ENCODE peak calls at places on chromosome 19, in seven cellular contexts. One of them, this sample, is unnamed.

GRCh38 chr19:33813391-33814101 is 16.9 kb downstream of the KCTD15 start:
- DNase-seq in H1: no peak
- DNase-seq in OCI-LY7: no peak
- DNase-seq in cardiac muscle cell: no peak
- DNase-seq in upper lobe of right lung: peak
- DNase-seq in brain microvascular endothelial cell: no peak
- DNase-seq in GM23338: no peak
- DNase-seq in this sample: peak

GRCh38 chr19:49555600-49556411 is 24.6 kb downstream of the NOSIP start:
- DNase-seq in OCI-LY7: peak
- DNase-seq in upper lobe of right lung: peak
- DNase-seq in cardiac muscle cell: peak
- DNase-seq in GM23338: peak
- DNase-seq in brain microvascular endothelial cell: no peak
- DNase-seq in H1: peak
- DNase-seq in this sample: no peak

GRCh38 chr19:12867120-12868099 is 13.8 kb downstream of the DNASE2 start:
- DNase-seq in H1: peak
- DNase-seq in brain microvascular endothelial cell: peak
- DNase-seq in cardiac muscle cell: peak
- DNase-seq in OCI-LY7: peak
- DNase-seq in upper lobe of right lung: peak
- DNase-seq in GM23338: peak
- DNase-seq in this sample: no peak

GRCh38 chr19:17370026-17370587 is 7.0 kb downstream of the PLVAP start:
- DNase-seq in GM23338: no peak
- DNase-seq in brain microvascular endothelial cell: no peak
- DNase-seq in OCI-LY7: peak
- DNase-seq in H1: no peak
- DNase-seq in upper lobe of right lung: no peak
- DNase-seq in cardiac muscle cell: peak
- DNase-seq in this sample: no peak

GRCh38 chr19:4523306-4524110 is 5.2 kb upstream of the PLIN4 start:
- DNase-seq in cardiac muscle cell: peak
- DNase-seq in H1: no peak
- DNase-seq in brain microvascular endothelial cell: no peak
- DNase-seq in upper lobe of right lung: peak
- DNase-seq in OCI-LY7: peak
- DNase-seq in GM23338: peak
- DNase-seq in this sample: no peak

GRCh38 chr19:9935409-9936062 is 779 bp downstream of the OLFM2 start:
- DNase-seq in GM23338: peak
- DNase-seq in upper lobe of right lung: no peak
- DNase-seq in H1: no peak
- DNase-seq in OCI-LY7: no peak
- DNase-seq in cardiac muscle cell: no peak
- DNase-seq in brain microvascular endothelial cell: no peak
- DNase-seq in this sample: no peak

GRCh38 chr19:13881231-13881691 is 4.3 kb downstream of the NANOS3 start:
- DNase-seq in GM23338: peak
- DNase-seq in cardiac muscle cell: peak
- DNase-seq in OCI-LY7: no peak
- DNase-seq in H1: peak
- DNase-seq in brain microvascular endothelial cell: no peak
- DNase-seq in upper lobe of right lung: no peak
- DNase-seq in this sample: no peak

GRCh38 chr19:14433454-14434156 is 499 bp downstream of the PKN1 start:
- DNase-seq in brain microvascular endothelial cell: no peak
- DNase-seq in upper lobe of right lung: peak
- DNase-seq in OCI-LY7: peak
- DNase-seq in H1: no peak
- DNase-seq in GM23338: peak
- DNase-seq in cardiac muscle cell: no peak
- DNase-seq in this sample: no peak

GRCh38 chr19:48530044-48530720 is 18.5 kb upstream of the LMTK3 start:
- DNase-seq in cardiac muscle cell: no peak
- DNase-seq in GM23338: peak
- DNase-seq in upper lobe of right lung: no peak
- DNase-seq in H1: no peak
- DNase-seq in OCI-LY7: no peak
- DNase-seq in brain microvascular endothelial cell: no peak
- DNase-seq in this sample: no peak

GRCh38 chr19:4738734-4739133 is 15.1 kb upstream of the DPP9 start:
- DNase-seq in OCI-LY7: no peak
- DNase-seq in H1: no peak
- DNase-seq in GM23338: no peak
- DNase-seq in brain microvascular endothelial cell: no peak
- DNase-seq in upper lobe of right lung: no peak
- DNase-seq in cardiac muscle cell: peak
- DNase-seq in this sample: no peak

GRCh38 chr19:16572332-16573211 is at the start of gene SLC35E1:
- DNase-seq in cardiac muscle cell: peak
- DNase-seq in H1: peak
- DNase-seq in upper lobe of right lung: peak
- DNase-seq in OCI-LY7: peak
- DNase-seq in GM23338: peak
- DNase-seq in brain microvascular endothelial cell: peak
- DNase-seq in this sample: peak

GRCh38 chr19:28710278-28710677 is 502.7 kb downstream of the UQCRFS1 start:
- DNase-seq in brain microvascular endothelial cell: no peak
- DNase-seq in H1: no peak
- DNase-seq in cardiac muscle cell: peak
- DNase-seq in OCI-LY7: peak
- DNase-seq in GM23338: peak
- DNase-seq in upper lobe of right lung: no peak
- DNase-seq in this sample: no peak

GRCh38 chr19:35216026-35216832 is 12.3 kb downstream of the FAM187B start:
- DNase-seq in brain microvascular endothelial cell: no peak
- DNase-seq in H1: no peak
- DNase-seq in upper lobe of right lung: peak
- DNase-seq in cardiac muscle cell: no peak
- DNase-seq in OCI-LY7: peak
- DNase-seq in GM23338: no peak
- DNase-seq in this sample: no peak

GRCh38 chr19:9818734-9819589 is at the start of gene FBXL12:
- DNase-seq in GM23338: peak
- DNase-seq in cardiac muscle cell: peak
- DNase-seq in brain microvascular endothelial cell: peak
- DNase-seq in H1: peak
- DNase-seq in OCI-LY7: peak
- DNase-seq in upper lobe of right lung: peak
- DNase-seq in this sample: peak

GRCh38 chr19:927044-927706 is 1.3 kb downstream of the ARID3A start:
- DNase-seq in H1: no peak
- DNase-seq in OCI-LY7: peak
- DNase-seq in GM23338: peak
- DNase-seq in brain microvascular endothelial cell: no peak
- DNase-seq in cardiac muscle cell: peak
- DNase-seq in upper lobe of right lung: peak
- DNase-seq in this sample: peak

GRCh38 chr19:17376935-17377600 is at the start of gene PLVAP:
- DNase-seq in brain microvascular endothelial cell: no peak
- DNase-seq in upper lobe of right lung: no peak
- DNase-seq in GM23338: no peak
- DNase-seq in H1: no peak
- DNase-seq in OCI-LY7: no peak
- DNase-seq in cardiac muscle cell: no peak
- DNase-seq in this sample: no peak

GRCh38 chr19:5671600-5671999 is 8.7 kb downstream of the MICOS13 start:
- DNase-seq in OCI-LY7: no peak
- DNase-seq in GM23338: no peak
- DNase-seq in brain microvascular endothelial cell: no peak
- DNase-seq in cardiac muscle cell: no peak
- DNase-seq in upper lobe of right lung: no peak
- DNase-seq in H1: no peak
- DNase-seq in this sample: no peak

GRCh38 chr19:33161201-33161600 is 29.3 kb downstream of the WDR88 start:
- DNase-seq in upper lobe of right lung: no peak
- DNase-seq in OCI-LY7: no peak
- DNase-seq in cardiac muscle cell: no peak
- DNase-seq in brain microvascular endothelial cell: no peak
- DNase-seq in GM23338: no peak
- DNase-seq in H1: no peak
- DNase-seq in this sample: no peak

GRCh38 chr19:36489920-36490415 is 607 bp upstream of the ZNF566 start:
- DNase-seq in GM23338: peak
- DNase-seq in upper lobe of right lung: no peak
- DNase-seq in H1: peak
- DNase-seq in brain microvascular endothelial cell: peak
- DNase-seq in cardiac muscle cell: peak
- DNase-seq in OCI-LY7: peak
- DNase-seq in this sample: peak

GRCh38 chr19:6761053-6761676 is 6.1 kb downstream of the SH2D3A start:
- DNase-seq in OCI-LY7: peak
- DNase-seq in upper lobe of right lung: no peak
- DNase-seq in cardiac muscle cell: no peak
- DNase-seq in GM23338: peak
- DNase-seq in brain microvascular endothelial cell: no peak
- DNase-seq in H1: no peak
- DNase-seq in this sample: no peak

GRCh38 chr19:56167064-56167578 is 8.7 kb upstream of the GALP start:
- DNase-seq in GM23338: peak
- DNase-seq in H1: no peak
- DNase-seq in cardiac muscle cell: peak
- DNase-seq in brain microvascular endothelial cell: no peak
- DNase-seq in upper lobe of right lung: no peak
- DNase-seq in OCI-LY7: no peak
- DNase-seq in this sample: no peak

GRCh38 chr19:49862411-49863253 is 4.7 kb downstream of the PNKP start:
- DNase-seq in cardiac muscle cell: no peak
- DNase-seq in GM23338: peak
- DNase-seq in OCI-LY7: peak
- DNase-seq in brain microvascular endothelial cell: no peak
- DNase-seq in H1: peak
- DNase-seq in upper lobe of right lung: peak
- DNase-seq in this sample: no peak

GRCh38 chr19:5128251-5128931 is 159.5 kb downstream of the KDM4B start:
- DNase-seq in OCI-LY7: no peak
- DNase-seq in upper lobe of right lung: no peak
- DNase-seq in brain microvascular endothelial cell: peak
- DNase-seq in cardiac muscle cell: peak
- DNase-seq in H1: no peak
- DNase-seq in GM23338: peak
- DNase-seq in this sample: no peak

GRCh38 chr19:35209646-35210045 is 18.9 kb downstream of the FAM187B start:
- DNase-seq in brain microvascular endothelial cell: no peak
- DNase-seq in H1: no peak
- DNase-seq in upper lobe of right lung: no peak
- DNase-seq in cardiac muscle cell: no peak
- DNase-seq in GM23338: no peak
- DNase-seq in OCI-LY7: no peak
- DNase-seq in this sample: no peak

GRCh38 chr19:11373885-11374448 is 499 bp upstream of the SWSAP1 start:
- DNase-seq in OCI-LY7: no peak
- DNase-seq in H1: no peak
- DNase-seq in GM23338: no peak
- DNase-seq in brain microvascular endothelial cell: no peak
- DNase-seq in cardiac muscle cell: no peak
- DNase-seq in upper lobe of right lung: no peak
- DNase-seq in this sample: no peak
- H3K27ac ChIP-seq in OCI-LY7: peak
- H3K27ac ChIP-seq in H1: no peak
- H3K27ac ChIP-seq in GM23338: peak
- H3K27ac ChIP-seq in brain microvascular endothelial cell: no peak
- H3K27ac ChIP-seq in cardiac muscle cell: peak
- H3K27ac ChIP-seq in upper lobe of right lung: peak
- H3K27ac ChIP-seq in this sample: peak

GRCh38 chr19:3198901-3199700 is 13.4 kb downstream of the NCLN start:
- DNase-seq in OCI-LY7: no peak
- DNase-seq in GM23338: no peak
- DNase-seq in brain microvascular endothelial cell: no peak
- DNase-seq in upper lobe of right lung: no peak
- DNase-seq in cardiac muscle cell: no peak
- DNase-seq in H1: no peak
- DNase-seq in this sample: no peak
- TF ChIP-seq CTCF in OCI-LY7: no peak
- TF ChIP-seq CTCF in GM23338: no peak
- TF ChIP-seq CTCF in brain microvascular endothelial cell: no peak
- TF ChIP-seq CTCF in upper lobe of right lung: no peak
- TF ChIP-seq CTCF in cardiac muscle cell: no peak
- TF ChIP-seq CTCF in H1: no peak
- TF ChIP-seq CTCF in this sample: no peak

GRCh38 chr19:2246014-2246620 is 3.0 kb upstream of the AMH start:
- DNase-seq in cardiac muscle cell: no peak
- DNase-seq in OCI-LY7: no peak
- DNase-seq in brain microvascular endothelial cell: no peak
- DNase-seq in GM23338: no peak
- DNase-seq in H1: no peak
- DNase-seq in upper lobe of right lung: no peak
- DNase-seq in this sample: no peak
- H3K27ac ChIP-seq in cardiac muscle cell: no peak
- H3K27ac ChIP-seq in OCI-LY7: no peak
- H3K27ac ChIP-seq in brain microvascular endothelial cell: no peak
- H3K27ac ChIP-seq in GM23338: no peak
- H3K27ac ChIP-seq in H1: no peak
- H3K27ac ChIP-seq in upper lobe of right lung: no peak
- H3K27ac ChIP-seq in this sample: no peak

DNA sequence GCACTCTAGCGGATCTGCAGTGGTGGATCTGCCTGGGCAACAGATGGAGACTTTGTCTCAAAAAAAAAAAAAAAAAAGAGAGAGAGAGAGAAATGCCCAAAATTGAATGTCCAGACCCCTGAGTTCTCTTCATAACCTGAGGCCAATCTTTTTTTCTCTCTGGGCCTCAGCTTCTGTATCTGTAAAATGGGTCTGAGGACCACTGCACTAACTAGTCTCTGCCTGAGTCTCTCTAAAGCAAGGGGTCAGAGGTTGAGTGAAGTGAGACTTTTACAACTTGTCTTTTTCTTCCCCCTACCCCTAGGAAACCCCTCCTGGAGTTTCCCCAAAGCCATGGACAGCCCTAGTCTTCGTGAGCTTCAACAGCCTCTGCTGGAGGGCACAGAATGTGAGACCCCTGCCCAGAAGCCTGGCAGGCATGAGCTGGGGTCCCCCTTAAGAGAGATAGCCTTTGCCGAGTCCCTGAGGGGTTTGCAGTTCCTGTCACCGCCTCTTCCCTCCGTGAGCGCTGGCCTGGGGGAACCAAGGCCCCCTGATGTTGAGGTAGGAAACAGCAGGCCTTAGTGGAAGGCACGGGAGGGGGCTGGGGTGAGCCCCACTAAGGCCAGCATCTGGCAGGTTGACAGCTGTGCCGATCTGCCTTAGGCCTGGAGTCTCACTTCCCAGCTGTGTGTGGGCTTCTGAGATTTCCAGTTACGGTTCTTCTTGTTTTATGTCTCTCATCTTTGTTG is 1.8 kb downstream of the TMEM91 start:
- DNase-seq in H1: peak
- DNase-seq in GM23338: peak
- DNase-seq in OCI-LY7: peak
- DNase-seq in cardiac muscle cell: no peak
- DNase-seq in brain microvascular endothelial cell: no peak
- DNase-seq in upper lobe of right lung: no peak
- DNase-seq in this sample: no peak
- TF ChIP-seq CTCF in H1: peak
- TF ChIP-seq CTCF in GM23338: peak
- TF ChIP-seq CTCF in OCI-LY7: peak
- TF ChIP-seq CTCF in cardiac muscle cell: peak
- TF ChIP-seq CTCF in brain microvascular endothelial cell: peak
- TF ChIP-seq CTCF in upper lobe of right lung: peak
- TF ChIP-seq CTCF in this sample: no peak